ENCODE peak calls at places on chromosomes 5 and 9, in four cellular contexts. One of them, this sample, is unnamed.

GRCh38 chr9:110192531-110193326 is 15.2 kb downstream of the C9orf152 start:
- DNase-seq in K562: no peak
- DNase-seq in HepG2: no peak
- DNase-seq in GM12878: no peak
- DNase-seq in this sample: peak

GRCh38 chr5:149128023-149128875 is 13.0 kb upstream of the ABLIM3 start:
- DNase-seq in K562: peak
- DNase-seq in HepG2: no peak
- DNase-seq in GM12878: no peak
- DNase-seq in this sample: peak

GRCh38 chr5:135008981-135009735 is 24.9 kb downstream of the PITX1 start:
- DNase-seq in K562: no peak
- DNase-seq in HepG2: no peak
- DNase-seq in GM12878: no peak
- DNase-seq in this sample: no peak

GRCh38 chr5:89968870-89969472 is 440.6 kb downstream of the CETN3 start:
- DNase-seq in K562: no peak
- DNase-seq in HepG2: no peak
- DNase-seq in GM12878: no peak
- DNase-seq in this sample: no peak

GRCh38 chr5:77239126-77239741 is 28.8 kb downstream of the PDE8B start:
- DNase-seq in K562: no peak
- DNase-seq in HepG2: peak
- DNase-seq in GM12878: no peak
- DNase-seq in this sample: peak

GRCh38 chr9:76452839-76453238 is 6.1 kb upstream of the GCNT1 start:
- DNase-seq in K562: no peak
- DNase-seq in HepG2: no peak
- DNase-seq in GM12878: no peak
- DNase-seq in this sample: no peak

GRCh38 chr9:3746296-3747275 is 220.8 kb upstream of the RFX3 start:
- DNase-seq in K562: no peak
- DNase-seq in HepG2: no peak
- DNase-seq in GM12878: no peak
- DNase-seq in this sample: peak

GRCh38 chr5:56700711-56701110 is 114.6 kb upstream of the MAP3K1 start:
- DNase-seq in K562: no peak
- DNase-seq in HepG2: no peak
- DNase-seq in GM12878: no peak
- DNase-seq in this sample: no peak

GRCh38 chr9:113427629-113428028 is 17.1 kb downstream of the C9orf43 start:
- DNase-seq in K562: no peak
- DNase-seq in HepG2: no peak
- DNase-seq in GM12878: no peak
- DNase-seq in this sample: no peak

GRCh38 chr9:73548201-73548600 is 396.5 kb downstream of the ANXA1 start:
- DNase-seq in K562: no peak
- DNase-seq in HepG2: no peak
- DNase-seq in GM12878: no peak
- DNase-seq in this sample: no peak

GRCh38 chr5:154403776-154404387 is 41.9 kb upstream of the SAP30L start:
- DNase-seq in K562: no peak
- DNase-seq in HepG2: no peak
- DNase-seq in GM12878: no peak
- DNase-seq in this sample: no peak

GRCh38 chr9:30713279-30713678 is 1671.2 kb upstream of the ACO1 start:
- DNase-seq in K562: no peak
- DNase-seq in HepG2: peak
- DNase-seq in GM12878: no peak
- DNase-seq in this sample: no peak

GRCh38 chr9:36132081-36132480 is 4.5 kb upstream of the GLIPR2 start:
- DNase-seq in K562: no peak
- DNase-seq in HepG2: no peak
- DNase-seq in GM12878: no peak
- DNase-seq in this sample: no peak

GRCh38 chr5:137370511-137371071 is 128.5 kb downstream of the SPOCK1 start:
- DNase-seq in K562: no peak
- DNase-seq in HepG2: no peak
- DNase-seq in GM12878: no peak
- DNase-seq in this sample: no peak

GRCh38 chr5:68288756-68289134 is 73.2 kb downstream of the PIK3R1 start:
- DNase-seq in K562: peak
- DNase-seq in HepG2: no peak
- DNase-seq in GM12878: no peak
- DNase-seq in this sample: no peak

GRCh38 chr9:116576386-116576785 is 110.7 kb upstream of the TRIM32 start:
- DNase-seq in K562: no peak
- DNase-seq in HepG2: no peak
- DNase-seq in GM12878: no peak
- DNase-seq in this sample: no peak

GRCh38 chr9:88737031-88737430 is 202.1 kb downstream of the NXNL2 start:
- DNase-seq in K562: no peak
- DNase-seq in HepG2: no peak
- DNase-seq in GM12878: no peak
- DNase-seq in this sample: no peak

GRCh38 chr9:124880501-124880900 is 18.6 kb downstream of the ARPC5L start:
- DNase-seq in K562: no peak
- DNase-seq in HepG2: no peak
- DNase-seq in GM12878: no peak
- DNase-seq in this sample: no peak

GRCh38 chr5:42949348-42950090 is 90.6 kb downstream of the ANXA2R start:
- DNase-seq in K562: no peak
- DNase-seq in HepG2: peak
- DNase-seq in GM12878: peak
- DNase-seq in this sample: peak

GRCh38 chr5:91706785-91707520 is 323.8 kb upstream of the ARRDC3 start:
- DNase-seq in K562: no peak
- DNase-seq in HepG2: no peak
- DNase-seq in GM12878: no peak
- DNase-seq in this sample: no peak

GRCh38 chr9:16368425-16369087 is 501.9 kb downstream of the BNC2 start:
- DNase-seq in K562: no peak
- DNase-seq in HepG2: no peak
- DNase-seq in GM12878: no peak
- DNase-seq in this sample: peak

GRCh38 chr9:16223074-16223871 is 647.2 kb downstream of the BNC2 start:
- DNase-seq in K562: no peak
- DNase-seq in HepG2: no peak
- DNase-seq in GM12878: no peak
- DNase-seq in this sample: no peak

GRCh38 chr9:2856400-2856799 is 12.5 kb upstream of the PUM3 start:
- DNase-seq in K562: no peak
- DNase-seq in HepG2: no peak
- DNase-seq in GM12878: no peak
- DNase-seq in this sample: no peak

GRCh38 chr9:95752129-95752731 is 123.3 kb upstream of the ERCC6L2 start:
- DNase-seq in K562: no peak
- DNase-seq in HepG2: no peak
- DNase-seq in GM12878: no peak
- DNase-seq in this sample: no peak

GRCh38 chr9:123131258-123131657 is 97.8 kb downstream of the GPR21 start:
- DNase-seq in K562: no peak
- DNase-seq in HepG2: peak
- DNase-seq in GM12878: no peak
- DNase-seq in this sample: no peak
- TF ChIP-seq CHD4 in K562: no peak
- TF ChIP-seq CHD4 in HepG2: no peak
- TF ChIP-seq CHD4 in GM12878: no peak
- TF ChIP-seq CHD4 in this sample: no peak

GRCh38 chr9:7315746-7316457 is 483.7 kb downstream of the DMAC1 start:
- DNase-seq in K562: no peak
- DNase-seq in HepG2: no peak
- DNase-seq in GM12878: no peak
- DNase-seq in this sample: no peak
- TF ChIP-seq MYC in K562: no peak
- TF ChIP-seq MYC in HepG2: no peak
- TF ChIP-seq MYC in GM12878: no peak
- TF ChIP-seq MYC in this sample: no peak

GRCh38 chr5:16679863-16680262 is 63.1 kb upstream of the RETREG1 start:
- DNase-seq in K562: no peak
- DNase-seq in HepG2: no peak
- DNase-seq in GM12878: no peak
- DNase-seq in this sample: no peak
- TF ChIP-seq CTCF in K562: no peak
- TF ChIP-seq CTCF in HepG2: peak
- TF ChIP-seq CTCF in GM12878: no peak
- TF ChIP-seq CTCF in this sample: no peak

GRCh38 chr5:61408476-61409168 is 76.6 kb downstream of the ZSWIM6 start:
- DNase-seq in K562: peak
- DNase-seq in HepG2: peak
- DNase-seq in GM12878: peak
- DNase-seq in this sample: peak
- TF ChIP-seq CHD4 in K562: no peak
- TF ChIP-seq CHD4 in HepG2: no peak
- TF ChIP-seq CHD4 in GM12878: no peak
- TF ChIP-seq CHD4 in this sample: no peak

GRCh38 chr5:159880676-159881075 is 35.6 kb upstream of the ADRA1B start:
- DNase-seq in K562: no peak
- DNase-seq in HepG2: no peak
- DNase-seq in GM12878: no peak
- DNase-seq in this sample: no peak

GRCh38 chr5:159877894-159878448 is 38.3 kb upstream of the ADRA1B start:
- DNase-seq in K562: no peak
- DNase-seq in HepG2: no peak
- DNase-seq in GM12878: no peak
- DNase-seq in this sample: no peak

GRCh38 chr5:159883522-159883950 is 32.7 kb upstream of the ADRA1B start:
- DNase-seq in K562: no peak
- DNase-seq in HepG2: no peak
- DNase-seq in GM12878: no peak
- DNase-seq in this sample: no peak

GRCh38 chr5:159877087-159877486 is 39.2 kb upstream of the ADRA1B start:
- DNase-seq in K562: no peak
- DNase-seq in HepG2: no peak
- DNase-seq in GM12878: no peak
- DNase-seq in this sample: no peak

DNA sequence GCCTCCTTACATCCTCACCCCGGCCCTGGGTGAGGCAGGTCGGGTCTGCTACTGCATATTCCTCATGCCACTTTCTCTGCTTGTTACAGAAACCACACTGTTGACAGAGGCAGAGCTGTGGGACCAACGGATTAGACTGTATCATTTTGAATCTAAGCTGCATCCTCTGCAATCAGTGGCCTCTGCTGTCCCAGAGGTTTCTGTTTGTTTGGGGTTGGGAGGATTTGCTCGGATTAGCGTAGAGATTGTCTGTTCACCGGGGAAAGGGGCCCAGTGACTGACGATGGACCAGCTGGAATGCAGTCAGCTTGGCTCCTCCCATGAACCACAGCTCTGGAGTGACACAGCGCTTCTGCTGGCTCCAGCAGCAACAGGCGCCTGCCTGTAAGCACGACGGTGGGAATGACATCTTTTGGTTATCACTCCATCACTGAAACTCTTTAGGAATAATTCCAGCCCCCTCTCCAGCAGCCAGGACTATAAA is 37.3 kb upstream of the ADRA1B start:
- DNase-seq in K562: peak
- DNase-seq in HepG2: peak
- DNase-seq in GM12878: no peak
- DNase-seq in this sample: peak
- TF ChIP-seq MYC in K562: no peak
- TF ChIP-seq MYC in HepG2: no peak
- TF ChIP-seq MYC in GM12878: no peak
- TF ChIP-seq MYC in this sample: no peak

This sample was measured in A549.